ENCODE peak calls at places on chromosomes 5 and 9, in nine cellular contexts. X is Calu3, C is bronchial epithelial cell, J is HL-60, M is tibial nerve, G is H9, H is lower leg skin, L is mucosa of descending colon, P is psoas muscle. E is an unnamed sample.

GRCh38 chr5:56494300-56494704 is 261.2 kb upstream of the ANKRD55 start:
- DNase-seq in X (no peak), C (no peak), J (no peak), M (no peak), G (no peak), H (no peak), L (no peak), P (no peak), E (no peak)

GRCh38 chr5:81517462-81517861 is 123.5 kb upstream of the ACOT12 start:
- DNase-seq in X (no peak), C (peak), J (no peak), M (no peak), G (no peak), H (no peak), L (no peak), P (no peak), E (no peak)

GRCh38 chr5:109619024-109619460 is 70.7 kb upstream of the MAN2A1 start:
- DNase-seq in X (no peak), C (peak), J (peak), M (no peak), G (no peak), H (no peak), L (no peak), P (no peak), E (no peak)

GRCh38 chr9:115671236-115671770 is 482.3 kb upstream of the PAPPA start:
- DNase-seq in X (no peak), C (no peak), J (no peak), M (no peak), G (no peak), H (no peak), L (no peak), P (no peak), E (no peak)

GRCh38 chr5:83265318-83265717 is 188.0 kb downstream of the XRCC4 start:
- DNase-seq in X (peak), C (no peak), J (no peak), M (no peak), G (no peak), H (no peak), L (no peak), P (no peak), E (no peak)

GRCh38 chr9:129608561-129609481 is 12.1 kb downstream of the C9orf50 start:
- DNase-seq in X (peak), C (no peak), J (no peak), M (no peak), G (no peak), H (no peak), L (peak), P (no peak), E (no peak)

GRCh38 chr9:93259490-93260289 is 75.8 kb downstream of the WNK2 start:
- DNase-seq in X (no peak), C (no peak), J (no peak), M (no peak), G (peak), H (peak), L (peak), P (peak), E (no peak)

GRCh38 chr5:115453391-115454095 is 91.0 kb downstream of the FEM1C start:
- DNase-seq in X (no peak), C (no peak), J (no peak), M (no peak), G (no peak), H (no peak), L (no peak), P (no peak), E (no peak)

GRCh38 chr9:28001096-28001495 is 427.8 kb upstream of the C9orf72 start:
- DNase-seq in X (no peak), C (no peak), J (no peak), M (no peak), G (peak), H (no peak), L (no peak), P (no peak), E (no peak)

GRCh38 chr5:11757661-11758060 is 146.6 kb downstream of the CTNND2 start:
- DNase-seq in X (no peak), C (no peak), J (no peak), M (no peak), G (no peak), H (no peak), L (no peak), P (no peak), E (no peak)

GRCh38 chr5:3002230-3002629 is 250.8 kb upstream of the IRX2 start:
- DNase-seq in X (no peak), C (no peak), J (no peak), M (no peak), G (no peak), H (peak), L (no peak), P (no peak), E (no peak)

GRCh38 chr5:69288069-69288468 is 44.5 kb downstream of the CCDC125 start:
- DNase-seq in X (no peak), C (no peak), J (no peak), M (no peak), G (no peak), H (no peak), L (no peak), P (no peak), E (no peak)

GRCh38 chr5:159440235-159440634 is 109.9 kb upstream of the IL12B start:
- DNase-seq in X (no peak), C (no peak), J (no peak), M (no peak), G (peak), H (no peak), L (no peak), P (no peak), E (no peak)
- TF ChIP-seq CTCF in X (no peak), C (no peak), J (no peak), M (no peak), G (peak), H (no peak), L (no peak), P (no peak), E (no peak)

DNA sequence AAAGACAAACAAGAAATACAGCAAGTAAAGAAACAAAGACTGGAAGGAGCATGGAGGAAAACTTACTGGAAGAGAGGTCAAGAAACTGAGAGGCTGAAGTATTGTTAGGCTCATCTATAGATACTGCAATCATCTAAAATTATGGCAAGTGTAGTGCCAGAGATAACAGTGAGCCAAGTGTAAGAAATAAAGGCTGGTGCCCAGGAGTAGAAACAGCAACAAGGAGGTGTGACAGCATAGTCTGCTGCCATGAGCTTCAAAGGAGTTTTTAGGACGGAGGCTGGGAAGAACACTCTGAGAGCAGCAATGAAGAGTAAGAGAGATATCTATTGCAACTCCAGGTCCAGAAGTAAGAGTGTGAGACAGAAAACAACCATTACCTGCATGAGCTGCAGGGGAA is 60.5 kb downstream of the MEGF9 start:
- DNase-seq in X (no peak), C (no peak), J (no peak), M (no peak), G (no peak), H (no peak), L (no peak), P (no peak), E (no peak)
- TF ChIP-seq CTCF in X (no peak), C (no peak), J (no peak), M (no peak), G (no peak), H (no peak), L (no peak), P (no peak), E (no peak)

DNA sequence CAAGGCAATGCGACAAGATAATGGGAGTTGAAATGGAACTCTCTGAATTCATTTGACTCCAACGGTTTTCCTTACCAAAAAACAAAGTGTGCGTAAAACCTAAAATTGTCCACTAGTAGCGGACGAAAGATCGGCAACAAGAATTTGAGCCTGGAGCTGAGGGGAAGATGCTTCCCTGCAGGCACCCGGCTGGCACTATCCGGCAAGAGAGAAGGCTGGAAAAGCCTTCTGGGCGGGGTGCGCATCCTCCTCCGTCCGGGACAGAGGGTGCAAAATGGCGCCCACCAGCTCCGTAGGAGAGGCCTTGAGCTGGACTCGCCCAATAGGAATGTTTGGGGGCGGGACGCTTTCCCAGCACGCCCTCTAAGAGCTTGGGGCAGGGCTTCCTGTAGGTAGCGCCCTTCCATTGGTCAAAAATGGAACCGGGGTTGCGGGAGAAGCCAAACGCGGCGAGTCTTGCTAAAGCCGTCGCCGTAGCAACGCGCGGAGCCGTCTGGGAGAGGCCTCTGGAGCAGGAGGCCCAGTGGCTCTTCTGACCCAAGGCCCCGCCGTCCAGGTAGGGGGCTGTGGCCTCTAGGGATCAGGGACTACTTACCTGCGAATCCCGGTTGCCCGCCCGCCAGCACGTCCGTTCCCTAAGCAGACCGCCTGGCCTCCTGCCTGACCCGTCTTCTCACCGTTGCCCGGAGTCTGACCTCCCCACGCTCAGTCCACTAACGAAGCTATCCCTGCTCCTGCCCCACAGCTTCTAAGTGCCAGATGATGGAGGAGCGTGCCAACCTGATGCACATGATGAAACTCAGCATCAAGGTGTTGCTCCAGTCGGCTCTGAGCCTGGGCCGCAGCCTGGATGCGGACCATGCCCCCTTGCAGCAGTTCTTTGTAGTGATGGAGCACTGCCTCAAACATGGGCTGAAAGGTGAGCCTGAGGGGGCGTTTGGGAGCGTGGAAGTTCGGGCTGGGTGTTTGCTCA is 9.2 kb downstream of the RUFY1 start:
- DNase-seq in X (peak), C (peak), J (peak), M (peak), G (peak), H (peak), L (peak), P (peak), E (peak)
- TF ChIP-seq CTCF in X (no peak), C (no peak), J (no peak), M (no peak), G (no peak), H (no peak), L (no peak), P (no peak), E (no peak)

GRCh38 chr5:176574297-176574591 is 25.1 kb downstream of the CDHR2 start:
- DNase-seq in X (no peak), C (no peak), J (no peak), M (no peak), G (no peak), H (no peak), L (no peak), P (no peak), E (no peak)
- TF ChIP-seq CTCF in X (no peak), C (no peak), J (no peak), M (no peak), G (peak), H (no peak), L (no peak), P (no peak), E (peak)

GRCh38 chr9:86449246-86449645 is 95.0 kb upstream of the TUT7 start:
- DNase-seq in X (no peak), C (no peak), J (no peak), M (no peak), G (no peak), H (no peak), L (no peak), P (no peak), E (no peak)

GRCh38 chr9:86443992-86444391 is 89.8 kb upstream of the TUT7 start:
- DNase-seq in X (no peak), C (no peak), J (no peak), M (no peak), G (no peak), H (no peak), L (no peak), P (no peak), E (no peak)

GRCh38 chr9:86445636-86446035 is 91.4 kb upstream of the TUT7 start:
- DNase-seq in X (no peak), C (peak), J (no peak), M (no peak), G (no peak), H (no peak), L (no peak), P (no peak), E (no peak)
- TF ChIP-seq CTCF in X (no peak), C (no peak), J (no peak), M (no peak), G (no peak), H (no peak), L (no peak), P (no peak), E (no peak)